ENCODE peak calls at places on chromosome 21, in six cellular contexts. One of them, this sample, is unnamed.

GRCh38 chr21:40422851-40423635 is 423.9 kb downstream of the DSCAM start:
- DNase-seq in neuronal stem cell: no peak
- DNase-seq in IMR-90: no peak
- DNase-seq in mesendoderm: no peak
- DNase-seq in H9: no peak
- DNase-seq in mesenchymal stem cell: no peak
- DNase-seq in this sample: no peak

GRCh38 chr21:29943885-29944284 is 4.1 kb upstream of the GRIK1 start:
- DNase-seq in mesendoderm: peak; percentile 28
- DNase-seq in neuronal stem cell: no peak
- DNase-seq in mesenchymal stem cell: no peak
- DNase-seq in H9: no peak
- DNase-seq in IMR-90: no peak
- DNase-seq in this sample: no peak

GRCh38 chr21:15028186-15028585 is 36.6 kb downstream of the NRIP1 start:
- DNase-seq in mesenchymal stem cell: no peak
- DNase-seq in neuronal stem cell: no peak
- DNase-seq in mesendoderm: no peak
- DNase-seq in H9: no peak
- DNase-seq in IMR-90: no peak
- DNase-seq in this sample: no peak

GRCh38 chr21:26570203-26570602 is 2.9 kb downstream of the CYYR1 start:
- DNase-seq in mesenchymal stem cell: no peak
- DNase-seq in neuronal stem cell: no peak
- DNase-seq in IMR-90: no peak
- DNase-seq in mesendoderm: peak; percentile 57
- DNase-seq in H9: no peak
- DNase-seq in this sample: no peak

GRCh38 chr21:39048064-39048463 is 135.2 kb downstream of the PSMG1 start:
- DNase-seq in neuronal stem cell: peak; percentile 83
- DNase-seq in H9: peak; percentile 86
- DNase-seq in IMR-90: peak; percentile 4
- DNase-seq in mesendoderm: peak; percentile 99
- DNase-seq in mesenchymal stem cell: peak; percentile 90
- DNase-seq in this sample: peak; percentile 99

GRCh38 chr21:28436286-28436932 is 556.3 kb downstream of the LTN1 start:
- DNase-seq in mesenchymal stem cell: peak; percentile 35
- DNase-seq in IMR-90: peak; percentile 77
- DNase-seq in neuronal stem cell: no peak
- DNase-seq in H9: no peak
- DNase-seq in mesendoderm: peak; percentile 2
- DNase-seq in this sample: peak; percentile 29

GRCh38 chr21:27021046-27021445 is 54.2 kb upstream of the ADAMTS5 start:
- DNase-seq in mesendoderm: no peak
- DNase-seq in neuronal stem cell: no peak
- DNase-seq in mesenchymal stem cell: no peak
- DNase-seq in IMR-90: no peak
- DNase-seq in H9: no peak
- DNase-seq in this sample: no peak

GRCh38 chr21:38833122-38833521 is 27.4 kb downstream of the ETS2 start:
- DNase-seq in IMR-90: no peak
- DNase-seq in neuronal stem cell: no peak
- DNase-seq in H9: no peak
- DNase-seq in mesendoderm: no peak
- DNase-seq in mesenchymal stem cell: no peak
- DNase-seq in this sample: no peak

GRCh38 chr21:28991861-28992525 is 684 bp downstream of the LTN1 start:
- DNase-seq in neuronal stem cell: no peak
- DNase-seq in mesendoderm: peak; percentile 27
- DNase-seq in H9: no peak
- DNase-seq in mesenchymal stem cell: no peak
- DNase-seq in IMR-90: no peak
- DNase-seq in this sample: no peak

GRCh38 chr21:43654806-43655489 is 4.3 kb downstream of the HSF2BP start:
- DNase-seq in H9: no peak
- DNase-seq in mesendoderm: no peak
- DNase-seq in IMR-90: peak; percentile 70
- DNase-seq in mesenchymal stem cell: no peak
- DNase-seq in neuronal stem cell: no peak
- DNase-seq in this sample: peak; percentile 56

GRCh38 chr21:39525601-39526000 is 73.8 kb downstream of the SH3BGR start:
- DNase-seq in neuronal stem cell: no peak
- DNase-seq in mesendoderm: no peak
- DNase-seq in mesenchymal stem cell: no peak
- DNase-seq in IMR-90: no peak
- DNase-seq in H9: no peak
- DNase-seq in this sample: no peak

GRCh38 chr21:28396421-28396820 is 596.3 kb downstream of the LTN1 start:
- DNase-seq in H9: no peak
- DNase-seq in mesendoderm: no peak
- DNase-seq in mesenchymal stem cell: no peak
- DNase-seq in IMR-90: no peak
- DNase-seq in neuronal stem cell: no peak
- DNase-seq in this sample: no peak

GRCh38 chr21:39388811-39389155 is 39.9 kb upstream of the HMGN1 start:
- DNase-seq in neuronal stem cell: no peak
- DNase-seq in mesenchymal stem cell: no peak
- DNase-seq in mesendoderm: no peak
- DNase-seq in IMR-90: no peak
- DNase-seq in H9: no peak
- DNase-seq in this sample: no peak

GRCh38 chr21:15301736-15302135 is 236.9 kb upstream of the NRIP1 start:
- DNase-seq in neuronal stem cell: no peak
- DNase-seq in H9: no peak
- DNase-seq in IMR-90: no peak
- DNase-seq in mesendoderm: no peak
- DNase-seq in mesenchymal stem cell: no peak
- DNase-seq in this sample: peak; percentile 69

GRCh38 chr21:17903029-17903806 is 84.1 kb upstream of the C21orf91 start:
- DNase-seq in mesendoderm: peak; percentile 46
- DNase-seq in IMR-90: peak; percentile 49
- DNase-seq in H9: no peak
- DNase-seq in neuronal stem cell: no peak
- DNase-seq in mesenchymal stem cell: peak; percentile 50
- DNase-seq in this sample: peak; percentile 68

GRCh38 chr21:15437873-15438272 is 291.9 kb upstream of the USP25 start:
- DNase-seq in IMR-90: no peak
- DNase-seq in H9: no peak
- DNase-seq in mesendoderm: no peak
- DNase-seq in neuronal stem cell: no peak
- DNase-seq in mesenchymal stem cell: peak; percentile 65
- DNase-seq in this sample: no peak

GRCh38 chr21:35116777-35117176 is 67.7 kb upstream of the RUNX1 start:
- DNase-seq in H9: no peak
- DNase-seq in IMR-90: no peak
- DNase-seq in mesendoderm: no peak
- DNase-seq in neuronal stem cell: no peak
- DNase-seq in mesenchymal stem cell: no peak
- DNase-seq in this sample: no peak

GRCh38 chr21:21163904-21164303 is 165.7 kb downstream of the NCAM2 start:
- DNase-seq in H9: no peak
- DNase-seq in mesendoderm: peak; percentile 57
- DNase-seq in mesenchymal stem cell: peak; percentile 74
- DNase-seq in neuronal stem cell: peak; percentile 31
- DNase-seq in IMR-90: peak; percentile 82
- DNase-seq in this sample: peak; percentile 34

GRCh38 chr21:45844181-45844580 is 137.4 kb upstream of the COL6A1 start:
- DNase-seq in mesendoderm: no peak
- DNase-seq in neuronal stem cell: no peak
- DNase-seq in IMR-90: no peak
- DNase-seq in H9: peak; percentile 19
- DNase-seq in mesenchymal stem cell: no peak
- DNase-seq in this sample: no peak

GRCh38 chr21:29155118-29155932 is 24.9 kb downstream of the MAP3K7CL start:
- DNase-seq in IMR-90: peak; percentile 62
- DNase-seq in H9: peak; percentile 49
- DNase-seq in mesendoderm: peak; percentile 36
- DNase-seq in neuronal stem cell: no peak
- DNase-seq in mesenchymal stem cell: no peak
- DNase-seq in this sample: peak; percentile 11

GRCh38 chr21:39788383-39788782 is 43.4 kb downstream of the IGSF5 start:
- DNase-seq in mesendoderm: peak; percentile 86
- DNase-seq in IMR-90: peak; percentile 12
- DNase-seq in mesenchymal stem cell: peak; percentile 9
- DNase-seq in H9: peak; percentile 86
- DNase-seq in neuronal stem cell: peak; percentile 77
- DNase-seq in this sample: peak; percentile 95

GRCh38 chr21:17690078-17690494 is 77.4 kb upstream of the BTG3 start:
- DNase-seq in mesenchymal stem cell: no peak
- DNase-seq in H9: no peak
- DNase-seq in IMR-90: no peak
- DNase-seq in neuronal stem cell: no peak
- DNase-seq in mesendoderm: peak; percentile 55
- DNase-seq in this sample: peak; percentile 53

GRCh38 chr21:38993561-38993960 is 187.8 kb downstream of the ETS2 start:
- DNase-seq in neuronal stem cell: no peak
- DNase-seq in IMR-90: peak; percentile 92
- DNase-seq in mesenchymal stem cell: peak; percentile 81
- DNase-seq in mesendoderm: no peak
- DNase-seq in H9: no peak
- DNase-seq in this sample: peak; percentile 40

GRCh38 chr21:37537391-37537996 is 170.9 kb downstream of the DYRK1A start:
- DNase-seq in mesendoderm: no peak
- DNase-seq in IMR-90: no peak
- DNase-seq in mesenchymal stem cell: no peak
- DNase-seq in H9: no peak
- DNase-seq in neuronal stem cell: no peak
- DNase-seq in this sample: no peak
- H2AK5ac ChIP-seq in mesendoderm: peak overlapping the region; percentile 28
- H2AK5ac ChIP-seq in IMR-90: no peak overlapping the region
- H2AK5ac ChIP-seq in mesenchymal stem cell: no peak overlapping the region
- H2AK5ac ChIP-seq in H9: no peak overlapping the region
- H2AK5ac ChIP-seq in neuronal stem cell: no peak overlapping the region
- H2AK5ac ChIP-seq in this sample: no peak overlapping the region

GRCh38 chr21:36992671-36993070 is 13.8 kb upstream of the RIPPLY3 start:
- DNase-seq in H9: peak; percentile 69
- DNase-seq in mesenchymal stem cell: no peak
- DNase-seq in IMR-90: no peak
- DNase-seq in mesendoderm: peak; percentile 38
- DNase-seq in neuronal stem cell: no peak
- DNase-seq in this sample: peak; percentile 73

GRCh38 chr21:36990508-36991205 is 15.8 kb upstream of the RIPPLY3 start:
- DNase-seq in H9: peak; percentile 45
- DNase-seq in IMR-90: no peak
- DNase-seq in neuronal stem cell: no peak
- DNase-seq in mesendoderm: peak; percentile 46
- DNase-seq in mesenchymal stem cell: no peak
- DNase-seq in this sample: no peak

GRCh38 chr21:36987845-36988244 is 18.7 kb upstream of the RIPPLY3 start:
- DNase-seq in mesenchymal stem cell: no peak
- DNase-seq in mesendoderm: no peak
- DNase-seq in IMR-90: no peak
- DNase-seq in H9: no peak
- DNase-seq in neuronal stem cell: no peak
- DNase-seq in this sample: no peak

GRCh38 chr21:36988536-36988935 is 18.0 kb upstream of the RIPPLY3 start:
- DNase-seq in mesenchymal stem cell: no peak
- DNase-seq in neuronal stem cell: no peak
- DNase-seq in mesendoderm: no peak
- DNase-seq in IMR-90: no peak
- DNase-seq in H9: no peak
- DNase-seq in this sample: peak; percentile 34

DNA sequence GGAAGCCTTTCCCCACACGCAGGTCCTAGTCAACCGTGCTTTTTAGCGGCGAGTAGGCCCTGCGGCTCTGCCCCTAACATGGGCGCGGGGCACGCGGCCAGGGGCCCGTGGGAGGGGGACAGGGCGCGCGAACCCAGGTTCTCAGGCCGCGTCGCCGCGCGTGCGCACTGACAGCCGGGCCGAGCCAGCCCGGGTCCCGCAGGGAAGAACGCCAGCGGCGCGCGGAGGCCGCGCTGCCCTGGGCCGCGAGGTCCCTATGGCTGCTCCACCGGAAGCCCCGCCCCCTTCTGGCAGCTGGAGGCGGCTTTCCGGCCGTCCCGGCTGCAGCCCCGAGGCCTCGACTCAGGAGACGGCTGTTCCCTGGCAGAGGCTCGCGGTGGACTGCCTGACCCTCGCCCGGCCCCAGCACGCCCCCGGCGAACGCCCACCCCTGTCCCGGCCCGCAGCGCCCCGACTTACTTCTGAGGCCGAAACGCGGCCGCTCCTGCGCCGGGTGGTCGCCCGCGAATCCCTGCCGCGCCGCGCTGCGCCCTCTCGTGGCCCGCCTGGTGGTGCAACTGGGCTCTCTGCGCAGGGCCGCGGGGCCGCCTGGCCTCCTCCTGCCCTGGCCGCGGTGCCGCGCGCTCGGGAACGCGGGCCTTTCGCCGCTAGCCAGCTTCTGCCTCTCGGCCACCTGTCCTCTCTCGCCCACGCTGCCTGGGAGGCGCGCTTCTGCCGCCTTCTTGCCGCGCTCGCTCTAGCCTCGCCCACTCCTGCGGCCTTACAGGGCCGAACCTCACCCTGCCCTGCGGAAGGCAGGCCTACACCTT is 16.6 kb upstream of the RIPPLY3 start:
- DNase-seq in IMR-90: peak; percentile 90
- DNase-seq in mesenchymal stem cell: peak; percentile 89
- DNase-seq in neuronal stem cell: peak; percentile 91
- DNase-seq in H9: peak; percentile 92
- DNase-seq in mesendoderm: peak; percentile 92
- DNase-seq in this sample: peak; percentile 94
- H2AK5ac ChIP-seq in IMR-90: peak overlapping the region; percentile 84
- H2AK5ac ChIP-seq in mesenchymal stem cell: no peak overlapping the region
- H2AK5ac ChIP-seq in neuronal stem cell: no peak overlapping the region
- H2AK5ac ChIP-seq in H9: no peak overlapping the region
- H2AK5ac ChIP-seq in mesendoderm: no peak overlapping the region
- H2AK5ac ChIP-seq in this sample: no peak overlapping the region

DNA sequence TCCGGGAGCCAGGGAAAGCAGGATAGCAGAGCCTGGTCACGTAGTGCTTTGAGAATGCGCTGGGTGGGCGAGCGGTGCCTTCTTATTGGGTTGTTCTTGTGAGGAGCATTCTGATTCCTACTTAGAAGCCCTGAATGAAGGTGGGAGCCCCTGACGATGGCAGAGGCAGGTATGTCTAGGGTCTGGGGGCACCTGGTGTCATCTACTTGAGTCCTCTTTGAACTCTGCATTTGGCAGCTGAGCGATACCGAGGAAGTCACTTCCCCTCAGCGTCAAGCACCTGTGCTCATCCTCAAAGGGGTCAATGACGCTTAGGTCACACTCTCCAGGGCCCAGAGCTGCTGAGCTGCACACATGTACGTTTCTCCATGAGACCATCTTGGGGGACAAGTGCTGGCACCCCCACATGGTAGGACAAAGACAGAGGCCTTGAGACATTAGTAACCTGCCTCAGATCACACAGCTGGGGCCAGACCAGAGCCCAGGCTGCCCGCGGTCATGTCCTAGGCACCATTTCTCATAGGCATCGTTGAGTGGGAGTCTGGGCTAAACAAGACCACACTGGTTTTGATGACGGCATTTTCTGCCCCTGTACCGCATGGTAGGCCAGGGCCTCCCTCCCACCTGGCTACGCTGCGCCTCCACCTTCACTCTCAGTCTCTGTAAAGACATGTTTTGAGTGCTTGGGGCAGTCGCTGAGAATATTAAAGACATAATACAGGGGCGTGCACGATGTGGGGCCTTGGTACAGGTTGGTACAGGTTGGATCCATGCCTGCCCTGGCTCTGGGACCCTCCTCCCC is 69.1 kb upstream of the ABCG1 start:
- DNase-seq in H9: peak; percentile 23
- DNase-seq in mesenchymal stem cell: no peak
- DNase-seq in IMR-90: no peak
- DNase-seq in neuronal stem cell: no peak
- DNase-seq in mesendoderm: no peak
- DNase-seq in this sample: no peak
- H2AK5ac ChIP-seq in H9: no peak overlapping the region
- H2AK5ac ChIP-seq in mesenchymal stem cell: no peak overlapping the region
- H2AK5ac ChIP-seq in IMR-90: no peak overlapping the region
- H2AK5ac ChIP-seq in neuronal stem cell: peak overlapping the region; percentile 20
- H2AK5ac ChIP-seq in mesendoderm: no peak overlapping the region
- H2AK5ac ChIP-seq in this sample: no peak overlapping the region

GRCh38 chr21:32393677-32394001 is 827 bp upstream of the URB1 start:
- DNase-seq in IMR-90: no peak
- DNase-seq in mesenchymal stem cell: no peak
- DNase-seq in H9: no peak
- DNase-seq in neuronal stem cell: no peak
- DNase-seq in mesendoderm: no peak
- DNase-seq in this sample: no peak
- H2AK5ac ChIP-seq in IMR-90: peak overlapping the region; percentile 51
- H2AK5ac ChIP-seq in mesenchymal stem cell: no peak overlapping the region
- H2AK5ac ChIP-seq in H9: no peak overlapping the region
- H2AK5ac ChIP-seq in neuronal stem cell: peak overlapping the region; percentile 95
- H2AK5ac ChIP-seq in mesendoderm: no peak overlapping the region
- H2AK5ac ChIP-seq in this sample: no peak overlapping the region